ENCODE peak calls at places on chromosome 18, in ten cellular contexts. Y, X, C, W, S, R, B, Z, F and P are unnamed samples. For H3K4me1, the result is how much of the 10 kb centered on the place peaks cover.

GRCh38 chr18:44693030-44693784 is 12.5 kb downstream of the SETBP1 start:
- DNase-seq in Y (no peak), X (no peak), C (no peak), W (no peak), S (no peak), R (no peak), B (no peak), Z (no peak), F (no peak), P (no peak)

GRCh38 chr18:3526421-3527354 is 76.7 kb downstream of the TGIF1 start:
- DNase-seq in Y (peak), X (no peak), C (peak), W (no peak), S (no peak), R (no peak), B (no peak), Z (no peak), F (no peak), P (no peak)

GRCh38 chr18:12327510-12328178 is 19.6 kb downstream of the TUBB6 start:
- DNase-seq in Y (peak), X (peak), C (peak), W (peak), S (peak), R (no peak), B (peak), Z (peak), F (peak), P (peak)

GRCh38 chr18:2570772-2571199 is 519 bp downstream of the METTL4 start:
- DNase-seq in Y (peak), X (peak), C (peak), W (peak), S (peak), R (no peak), B (no peak), Z (peak), F (peak), P (peak)

GRCh38 chr18:3319399-3319798 is 57.5 kb downstream of the MYL12B start:
- DNase-seq in Y (no peak), X (no peak), C (no peak), W (no peak), S (no peak), R (peak), B (peak), Z (no peak), F (no peak), P (no peak)

GRCh38 chr18:3623769-3624545 is 174.0 kb downstream of the TGIF1 start:
- DNase-seq in Y (peak), X (peak), C (peak), W (peak), S (peak), R (peak), B (peak), Z (peak), F (peak), P (peak)

GRCh38 chr18:23231340-23232021 is 96.2 kb downstream of the CABLES1 start:
- DNase-seq in Y (no peak), X (peak), C (peak), W (no peak), S (peak), R (no peak), B (peak), Z (no peak), F (no peak), P (peak)

GRCh38 chr18:23291456-23292205 is 156.3 kb downstream of the CABLES1 start:
- DNase-seq in Y (no peak), X (no peak), C (peak), W (no peak), S (no peak), R (no peak), B (no peak), Z (no peak), F (peak), P (no peak)

GRCh38 chr18:68504441-68505221 is 210.3 kb downstream of the TMX3 start:
- DNase-seq in Y (no peak), X (no peak), C (no peak), W (no peak), S (no peak), R (no peak), B (no peak), Z (no peak), F (no peak), P (no peak)

GRCh38 chr18:76455015-76455676 is 39.9 kb downstream of the ZNF516 start:
- DNase-seq in Y (no peak), X (no peak), C (no peak), W (no peak), S (no peak), R (no peak), B (no peak), Z (no peak), F (no peak), P (no peak)

GRCh38 chr18:39675358-39675757 is 2109.8 kb upstream of the CELF4 start:
- DNase-seq in Y (no peak), X (no peak), C (peak), W (no peak), S (no peak), R (no peak), B (no peak), Z (no peak), F (no peak), P (no peak)

GRCh38 chr18:40355701-40356100 is 1599.3 kb upstream of the PIK3C3 start:
- DNase-seq in Y (no peak), X (no peak), C (peak), W (no peak), S (no peak), R (no peak), B (no peak), Z (no peak), F (no peak), P (no peak)

GRCh38 chr18:44938396-44939036 is 257.8 kb downstream of the SETBP1 start:
- DNase-seq in Y (no peak), X (no peak), C (no peak), W (no peak), S (peak), R (no peak), B (peak), Z (peak), F (no peak), P (peak)

GRCh38 chr18:45829896-45830295 is 4.4 kb downstream of the SIGLEC15 start:
- DNase-seq in Y (no peak), X (no peak), C (no peak), W (no peak), S (no peak), R (no peak), B (no peak), Z (no peak), F (no peak), P (no peak)

GRCh38 chr18:37671119-37671518 is 105.5 kb upstream of the CELF4 start:
- DNase-seq in Y (no peak), X (no peak), C (no peak), W (no peak), S (no peak), R (peak), B (no peak), Z (no peak), F (no peak), P (no peak)

GRCh38 chr18:65202091-65202490 is 548.7 kb upstream of the CDH7 start:
- DNase-seq in Y (no peak), X (no peak), C (no peak), W (no peak), S (no peak), R (no peak), B (no peak), Z (no peak), F (no peak), P (no peak)

GRCh38 chr18:66632771-66633170 is 28.9 kb upstream of the CDH19 start:
- DNase-seq in Y (no peak), X (no peak), C (no peak), W (no peak), S (no peak), R (no peak), B (peak), Z (no peak), F (no peak), P (no peak)

GRCh38 chr18:70376137-70376913 is 87.5 kb downstream of the SOCS6 start:
- DNase-seq in Y (no peak), X (no peak), C (no peak), W (no peak), S (no peak), R (no peak), B (no peak), Z (no peak), F (no peak), P (no peak)

GRCh38 chr18:37864122-37864521 is 298.5 kb upstream of the CELF4 start:
- DNase-seq in Y (no peak), X (no peak), C (no peak), W (no peak), S (no peak), R (no peak), B (no peak), Z (no peak), F (no peak), P (no peak)

GRCh38 chr18:12990128-12990485 is 1.1 kb upstream of the CEP192 start:
- DNase-seq in Y (no peak), X (no peak), C (no peak), W (no peak), S (no peak), R (no peak), B (no peak), Z (no peak), F (no peak), P (no peak)

GRCh38 chr18:76358774-76359173 is 136.3 kb downstream of the ZNF516 start:
- DNase-seq in Y (no peak), X (no peak), C (no peak), W (no peak), S (no peak), R (no peak), B (no peak), Z (no peak), F (no peak), P (no peak)

GRCh38 chr18:23468753-23469459 is 15.8 kb downstream of the RIOK3 start:
- DNase-seq in Y (no peak), X (no peak), C (no peak), W (no peak), S (peak), R (no peak), B (no peak), Z (no peak), F (no peak), P (no peak)

GRCh38 chr18:57009836-57010235 is 137.1 kb upstream of the BOD1L2 start:
- DNase-seq in Y (no peak), X (no peak), C (no peak), W (no peak), S (no peak), R (no peak), B (no peak), Z (no peak), F (no peak), P (no peak)

GRCh38 chr18:66575263-66575662 is 28.6 kb downstream of the CDH19 start:
- DNase-seq in Y (no peak), X (no peak), C (no peak), W (no peak), S (no peak), R (no peak), B (no peak), Z (no peak), F (no peak), P (no peak)

GRCh38 chr18:13381907-13382682 is 163.5 kb downstream of the LDLRAD4 start:
- DNase-seq in Y (no peak), X (peak), C (peak), W (no peak), S (peak), R (peak), B (peak), Z (peak), F (no peak), P (peak)

GRCh38 chr18:24734058-24734457 is 273.6 kb downstream of the HRH4 start:
- DNase-seq in Y (no peak), X (no peak), C (no peak), W (no peak), S (peak), R (no peak), B (no peak), Z (no peak), F (no peak), P (no peak)

GRCh38 chr18:39571511-39571910 is 2005.9 kb upstream of the CELF4 start:
- DNase-seq in Y (peak), X (no peak), C (peak), W (no peak), S (peak), R (no peak), B (peak), Z (no peak), F (no peak), P (no peak)

GRCh38 chr18:67232406-67232805 is 284.1 kb downstream of the DSEL start:
- DNase-seq in Y (no peak), X (no peak), C (peak), W (no peak), S (no peak), R (no peak), B (peak), Z (no peak), F (no peak), P (no peak)

GRCh38 chr18:62183578-62184195 is 3.2 kb downstream of the PIGN start:
- DNase-seq in Y (no peak), X (peak), C (peak), W (no peak), S (peak), R (no peak), B (peak), Z (peak), F (peak), P (no peak)

DNA sequence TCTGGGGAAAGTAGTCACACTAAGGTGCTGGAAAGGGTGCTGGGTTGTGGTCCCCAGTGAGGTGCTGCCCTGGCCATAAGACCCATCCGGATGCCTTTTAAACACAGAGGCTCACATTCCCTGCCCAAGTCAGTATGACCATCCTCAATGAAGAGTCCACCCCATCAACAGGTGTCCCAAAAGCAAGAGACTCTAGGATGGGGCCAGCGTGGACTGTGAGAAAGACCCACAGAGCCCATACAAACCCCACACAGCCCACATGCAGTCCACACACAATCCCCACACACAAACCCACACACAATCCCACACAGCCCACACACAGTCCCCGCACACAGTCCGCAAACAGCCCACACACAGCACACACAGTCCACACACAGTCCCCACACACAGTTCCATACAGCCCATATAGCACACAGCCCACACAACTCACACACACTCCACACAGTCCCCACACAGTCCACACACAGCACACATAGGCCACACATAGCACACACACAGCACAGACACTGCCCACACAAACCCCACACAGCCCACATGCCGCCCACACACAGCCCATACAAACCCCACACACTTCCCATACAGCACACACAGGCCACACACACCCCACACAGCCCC is 241.4 kb upstream of the SALL3 start:
- DNase-seq in Y (no peak), X (no peak), C (no peak), W (no peak), S (no peak), R (no peak), B (no peak), Z (no peak), F (no peak), P (no peak)
- TF ChIP-seq POLR2A in Y (no peak), X (no peak), C (no peak), W (no peak), S (no peak), R (no peak), B (no peak), Z (no peak), F (no peak), P (no peak)

GRCh38 chr18:58687871-58688308 is 16.6 kb downstream of the MALT1 start:
- DNase-seq in Y (no peak), X (no peak), C (no peak), W (no peak), S (no peak), R (no peak), B (peak), Z (no peak), F (no peak), P (no peak)
- H3K4me1 ChIP-seq in Y (under half), X (under half), C (under half), W (under half), S (under half), R (under half), B (under half), Z (under half), F (under half), P (under half)

DNA sequence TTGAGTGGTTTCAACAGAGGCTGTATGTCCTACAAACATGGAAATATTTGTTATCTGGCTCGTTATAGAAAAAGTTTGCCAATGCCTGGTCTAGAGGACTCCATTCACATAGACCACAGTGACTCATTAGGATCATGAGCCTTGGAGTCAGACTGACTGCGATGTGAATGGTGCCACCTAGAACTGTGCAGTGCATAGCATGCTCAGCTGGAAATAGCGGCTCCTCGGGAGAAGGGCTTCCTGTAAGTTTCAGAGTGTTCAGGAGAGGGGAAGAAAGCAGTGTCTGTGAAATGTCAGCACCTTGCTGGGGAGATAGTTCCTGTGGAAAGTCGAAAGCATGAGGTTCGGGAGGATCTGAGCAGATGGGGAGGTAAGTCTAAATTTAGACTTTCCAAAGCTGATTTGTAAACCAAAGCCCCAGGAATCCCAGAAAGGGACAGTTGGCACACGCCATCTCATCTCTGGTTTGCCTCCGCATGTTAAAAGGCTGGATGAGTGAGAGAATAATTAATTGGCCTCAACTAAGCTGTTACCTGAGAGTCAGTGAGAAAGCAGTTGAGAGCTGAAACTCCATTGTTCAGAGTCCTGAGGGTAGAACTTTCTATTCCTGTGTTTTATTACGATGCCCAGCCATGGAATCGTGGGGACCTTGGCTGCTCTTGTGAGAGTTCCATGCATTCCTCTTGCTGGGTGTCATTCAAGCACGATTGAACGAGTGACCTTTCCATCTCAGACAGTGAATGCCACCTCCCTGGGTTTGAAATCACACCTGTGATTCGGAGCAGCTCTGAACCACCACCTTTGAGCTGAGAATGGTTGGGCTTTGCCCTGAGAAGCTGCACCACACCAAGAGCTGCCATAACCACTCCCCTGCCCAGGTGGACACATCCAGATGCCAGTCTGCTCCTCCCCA is 99.5 kb downstream of the MAPK4 start:
- DNase-seq in Y (no peak), X (no peak), C (peak), W (no peak), S (no peak), R (no peak), B (no peak), Z (no peak), F (peak), P (no peak)
- TF ChIP-seq CTCF in Y (no peak), X (no peak), C (no peak), W (no peak), S (no peak), R (no peak), B (no peak), Z (no peak), F (peak), P (no peak)

DNA sequence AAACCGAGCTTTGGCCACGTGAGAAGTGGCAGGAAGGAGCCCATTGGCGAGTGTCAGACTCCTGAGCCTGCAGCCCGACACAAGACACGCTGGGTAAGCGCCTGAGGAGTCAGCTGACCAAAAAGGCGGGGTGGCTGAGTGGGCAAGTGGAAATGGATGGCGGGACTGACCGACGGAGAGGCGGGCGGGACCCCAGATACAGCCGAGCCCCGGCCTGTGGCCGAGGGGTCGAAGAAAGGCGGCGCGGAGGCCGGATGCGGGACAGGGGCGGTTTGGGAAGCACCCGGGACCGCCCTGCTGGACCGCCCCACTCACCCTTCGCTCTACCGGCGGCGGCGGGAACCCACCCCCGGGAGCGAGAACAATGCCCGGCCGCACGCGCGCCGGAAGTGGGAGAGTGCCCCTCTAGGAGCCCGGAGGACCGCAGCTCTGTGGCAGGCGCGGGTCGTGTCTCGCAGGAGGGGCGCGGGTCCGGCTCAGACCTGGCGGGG is 22.8 kb downstream of the ZSCAN30 start:
- DNase-seq in Y (no peak), X (peak), C (no peak), W (peak), S (peak), R (peak), B (peak), Z (peak), F (no peak), P (peak)
- TF ChIP-seq POLR2A in Y (no peak), X (peak), C (no peak), W (no peak), S (peak), R (no peak), B (no peak), Z (no peak), F (no peak), P (peak)

GRCh38 chr18:50274044-50274442 is 7.3 kb downstream of the MBD1 start:
- DNase-seq in Y (no peak), X (no peak), C (no peak), W (no peak), S (no peak), R (peak), B (no peak), Z (no peak), F (no peak), P (no peak)
- H3K4me1 ChIP-seq in Y (under half), X (under half), C (under half), W (under half), S (under half), R (under half), B (under half), Z (under half), F (under half), P (under half)

GRCh38 chr18:31015715-31016459 is 26.7 kb downstream of the DSC3 start:
- DNase-seq in Y (no peak), X (no peak), C (no peak), W (no peak), S (no peak), R (no peak), B (no peak), Z (no peak), F (no peak), P (no peak)

GRCh38 chr18:31010601-31011000 is 31.9 kb downstream of the DSC3 start:
- DNase-seq in Y (no peak), X (no peak), C (no peak), W (no peak), S (no peak), R (no peak), B (no peak), Z (no peak), F (no peak), P (no peak)
- TF ChIP-seq CTCF in Y (no peak), X (no peak), C (no peak), W (no peak), S (no peak), R (no peak), B (no peak), Z (no peak), F (no peak), P (no peak)

GRCh38 chr18:58661423-58661822 is 9.8 kb upstream of the MALT1 start:
- DNase-seq in Y (no peak), X (no peak), C (peak), W (no peak), S (no peak), R (no peak), B (no peak), Z (no peak), F (no peak), P (no peak)

GRCh38 chr18:58657494-58657893 is 13.8 kb upstream of the MALT1 start:
- DNase-seq in Y (no peak), X (no peak), C (no peak), W (no peak), S (no peak), R (no peak), B (no peak), Z (no peak), F (no peak), P (no peak)

GRCh38 chr18:58660915-58661314 is 10.3 kb upstream of the MALT1 start:
- DNase-seq in Y (no peak), X (no peak), C (no peak), W (no peak), S (no peak), R (peak), B (no peak), Z (no peak), F (no peak), P (no peak)

GRCh38 chr18:58662118-58662517 is 9.1 kb upstream of the MALT1 start:
- DNase-seq in Y (no peak), X (no peak), C (no peak), W (no peak), S (no peak), R (no peak), B (no peak), Z (no peak), F (no peak), P (no peak)

DNA sequence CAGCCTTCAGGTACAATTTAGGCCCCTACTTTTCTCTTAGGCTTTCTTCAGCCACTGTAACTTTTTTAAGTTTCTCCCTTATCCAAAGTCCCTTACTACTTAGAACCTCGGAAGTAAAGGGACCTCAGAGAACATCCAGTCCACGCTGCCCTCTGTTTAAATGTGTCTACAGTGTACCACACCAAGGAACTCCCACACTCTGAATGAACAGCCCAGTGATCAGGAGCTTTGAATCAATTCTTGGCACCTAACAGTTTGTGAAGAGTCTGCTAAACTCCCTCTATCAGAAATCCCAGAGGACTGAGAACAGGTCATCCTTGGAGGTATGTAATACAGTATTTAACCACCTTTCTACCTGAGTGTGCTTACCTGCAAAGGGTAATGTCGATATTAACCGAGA is 11.6 kb upstream of the MALT1 start:
- DNase-seq in Y (no peak), X (no peak), C (no peak), W (no peak), S (no peak), R (no peak), B (no peak), Z (no peak), F (no peak), P (no peak)
- TF ChIP-seq POLR2A in Y (no peak), X (no peak), C (no peak), W (no peak), S (no peak), R (no peak), B (no peak), Z (no peak), F (no peak), P (no peak)